ENCODE peak calls at places on chromosome 21, in four cellular contexts. D is GM12878, C is H1, U is HepG2. Z is an unnamed sample.

GRCh38 chr21:42674351-42674940 is 21.0 kb downstream of the PDE9A start:
- DNase-seq in D (no peak), C (no peak), U (no peak), Z (no peak)

GRCh38 chr21:41973861-41974751 is 20.3 kb upstream of the C2CD2 start:
- DNase-seq in C (no peak), D (no peak), U (peak), Z (no peak)

GRCh38 chr21:26842976-26843911 is 2.0 kb downstream of the ADAMTS1 start:
- DNase-seq in D (no peak), U (no peak), C (no peak), Z (no peak)

GRCh38 chr21:45768011-45768740 is 124.7 kb downstream of the PCBP3 start:
- DNase-seq in U (no peak), C (no peak), D (no peak), Z (no peak)

GRCh38 chr21:44083631-44084291 is 23.4 kb upstream of the PWP2 start:
- DNase-seq in U (no peak), C (no peak), D (no peak), Z (no peak)

GRCh38 chr21:45537746-45538291 is 4.4 kb downstream of the SLC19A1 start:
- DNase-seq in D (no peak), C (no peak), U (no peak), Z (no peak)

GRCh38 chr21:16563795-16564194 is 834.0 kb downstream of the USP25 start:
- DNase-seq in U (peak), D (no peak), C (peak), Z (peak)

GRCh38 chr21:25845729-25846256 is 111.0 kb downstream of the GABPA start:
- DNase-seq in C (no peak), U (no peak), D (no peak), Z (no peak)

GRCh38 chr21:29258626-29259335 is 39.9 kb upstream of the BACH1 start:
- DNase-seq in D (no peak), C (no peak), U (peak), Z (no peak)

GRCh38 chr21:42839271-42840231 is 39.8 kb downstream of the WDR4 start:
- DNase-seq in C (no peak), D (no peak), U (no peak), Z (no peak)

GRCh38 chr21:27292229-27292628 is 325.3 kb upstream of the ADAMTS5 start:
- DNase-seq in D (no peak), U (no peak), C (no peak), Z (no peak)

GRCh38 chr21:26614251-26614650 is 41.2 kb upstream of the CYYR1 start:
- DNase-seq in C (no peak), U (no peak), D (no peak), Z (no peak)

GRCh38 chr21:41095983-41096382 is 72.0 kb upstream of the BACE2 start:
- DNase-seq in D (no peak), C (no peak), U (no peak), Z (no peak)

GRCh38 chr21:37032877-37033471 is 26.5 kb downstream of the RIPPLY3 start:
- DNase-seq in U (no peak), C (no peak), D (no peak), Z (no peak)

GRCh38 chr21:46540087-46540710 is 64.7 kb downstream of the S100B start:
- DNase-seq in D (no peak), C (no peak), U (no peak), Z (no peak)

GRCh38 chr21:46667191-46667734 is 31.8 kb downstream of the PRMT2 start:
- DNase-seq in U (peak), C (no peak), D (no peak), Z (peak)

DNA sequence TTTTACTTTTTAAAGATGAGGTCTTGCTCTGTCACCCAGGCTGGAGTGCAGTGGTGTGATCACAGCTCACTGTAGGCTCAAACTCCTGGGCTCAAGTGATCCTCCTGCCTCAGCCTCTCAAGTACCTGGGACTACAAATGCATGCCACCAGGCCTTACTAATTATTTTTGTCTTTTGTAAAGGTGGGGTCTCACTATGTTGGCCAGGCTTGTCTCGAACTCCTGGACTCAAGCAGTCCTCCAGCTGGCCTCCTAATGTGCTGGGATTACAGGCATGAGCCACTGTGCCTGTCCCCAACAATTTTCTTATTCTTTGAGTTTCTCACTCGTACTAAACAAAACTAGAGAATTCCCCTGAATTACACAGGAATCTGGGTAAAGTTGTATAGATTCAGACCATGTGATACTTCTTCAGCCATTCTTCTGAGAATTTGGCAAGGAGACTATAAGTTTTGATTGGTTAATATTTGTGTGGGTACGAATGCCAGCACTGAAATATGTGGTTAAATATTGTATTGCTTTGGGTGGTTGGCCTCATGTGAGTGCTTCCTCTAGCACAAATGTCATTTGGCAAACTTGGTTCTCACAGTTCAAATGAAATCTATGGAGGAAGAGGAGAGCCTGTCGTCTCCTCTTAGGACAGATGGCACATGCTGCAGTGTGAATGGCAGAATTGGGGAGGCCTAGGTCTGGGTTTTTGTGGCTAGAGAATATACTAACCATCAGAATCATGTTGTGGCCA is 104.9 kb downstream of the RUNX1 start:
- DNase-seq in U (no peak), C (no peak), D (no peak), Z (no peak)
- H3K4me3 ChIP-seq in U (no peak), C (no peak), D (no peak), Z (no peak)

GRCh38 chr21:33403786-33404571 is 766 bp downstream of the IFNGR2 start:
- DNase-seq in U (peak), D (no peak), C (no peak), Z (no peak)
- TF ChIP-seq SUZ12 in U (no peak), D (no peak), C (no peak), Z (no peak)

GRCh38 chr21:33843216-33843615 is 72.4 kb downstream of the ATP5PO start:
- DNase-seq in C (no peak), D (no peak), U (no peak), Z (no peak)
- H3K9ac ChIP-seq in C (no peak), D (no peak), U (no peak), Z (no peak)

GRCh38 chr21:39713905-39714304 is 31.1 kb upstream of the IGSF5 start:
- DNase-seq in D (no peak), U (no peak), C (no peak), Z (no peak)
- H3K4me3 ChIP-seq in D (no peak), U (no peak), C (no peak), Z (no peak)

GRCh38 chr21:38496224-38496623 is 2.1 kb downstream of the ERG start:
- DNase-seq in D (no peak), U (no peak), C (no peak), Z (no peak)

GRCh38 chr21:38500073-38500472 is 1.8 kb upstream of the ERG start:
- DNase-seq in C (no peak), U (no peak), D (no peak), Z (no peak)

GRCh38 chr21:38499296-38499695 is 1.0 kb upstream of the ERG start:
- DNase-seq in C (no peak), D (no peak), U (no peak), Z (no peak)

GRCh38 chr21:38495242-38495641 is 3.0 kb downstream of the ERG start:
- DNase-seq in C (no peak), D (no peak), U (no peak), Z (no peak)

GRCh38 chr21:38498057-38498833 is at the start of gene ERG:
- DNase-seq in C (no peak), D (no peak), U (no peak), Z (no peak)
- TF ChIP-seq SUZ12 in C (no peak), D (no peak), U (no peak), Z (no peak)

DNA sequence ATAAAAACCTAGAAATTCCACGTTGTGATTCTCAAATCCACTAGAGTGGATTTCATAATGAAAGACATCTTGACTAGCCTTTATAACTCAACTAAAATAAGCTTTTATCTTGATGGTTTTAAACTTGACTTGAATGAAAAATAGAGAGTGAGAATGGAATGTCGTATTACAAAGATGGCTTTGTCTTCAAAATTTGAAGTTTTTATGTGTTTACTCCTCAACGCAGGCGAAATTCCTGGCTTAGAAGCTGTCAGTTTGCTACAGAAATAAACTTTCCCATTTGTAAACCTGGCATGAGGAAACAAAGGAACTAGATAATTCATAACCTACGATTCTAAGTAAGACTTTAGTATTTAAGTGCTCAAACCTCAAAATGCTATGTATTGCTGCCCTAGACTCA is 90.0 kb upstream of the KRTAP19-8 start:
- DNase-seq in U (no peak), C (no peak), D (no peak), Z (no peak)
- H3K9ac ChIP-seq in U (no peak), C (no peak), D (no peak), Z (no peak)

Z was measured in NT2/D1.